ENCODE peak calls at places on chromosomes 3 and 15, in four cellular contexts. W is astrocyte of the cerebellum, O is AG04450, B is NB4. T is an unnamed sample.

GRCh38 chr3:170089862-170090600 is 52.2 kb downstream of the GPR160 start:
- DNase-seq in W (no peak), O (no peak), B (no peak), T (no peak)

GRCh38 chr3:170330366-170330765 is 27.1 kb upstream of the SKIL start:
- DNase-seq in W (peak), O (no peak), B (peak), T (peak)

GRCh38 chr3:188299713-188300112 is 145.8 kb downstream of the LPP start:
- DNase-seq in W (no peak), O (no peak), B (no peak), T (no peak)

GRCh38 chr3:59245879-59246501 is 196.2 kb upstream of the CFAP20DC start:
- DNase-seq in W (peak), O (peak), B (no peak), T (no peak)

GRCh38 chr15:83206387-83206970 is 1.1 kb downstream of the HDGFL3 start:
- DNase-seq in W (no peak), O (no peak), B (no peak), T (peak)

GRCh38 chr15:51672100-51672731 is 9.1 kb upstream of the SCG3 start:
- DNase-seq in W (no peak), O (no peak), B (peak), T (no peak)

GRCh38 chr3:28053759-28054158 is 187.7 kb upstream of the CMC1 start:
- DNase-seq in W (no peak), O (no peak), B (no peak), T (peak)

GRCh38 chr3:141710888-141711616 is 27.0 kb upstream of the RNF7 start:
- DNase-seq in W (peak), O (peak), B (no peak), T (peak)

GRCh38 chr3:8492744-8493511 is 8.7 kb upstream of the LMCD1 start:
- DNase-seq in W (no peak), O (no peak), B (no peak), T (no peak)

GRCh38 chr3:99659032-99659431 is 20.6 kb downstream of the COL8A1 start:
- DNase-seq in W (peak), O (peak), B (peak), T (peak)

GRCh38 chr3:83477563-83477962 is 1481.2 kb upstream of the CADM2 start:
- DNase-seq in W (no peak), O (no peak), B (no peak), T (no peak)

GRCh38 chr3:197811343-197811742 is 20.3 kb downstream of the LRCH3 start:
- DNase-seq in W (no peak), O (no peak), B (peak), T (peak)

GRCh38 chr15:41967506-41968206 is 4.7 kb downstream of the EHD4 start:
- DNase-seq in W (no peak), O (no peak), B (peak), T (peak)

GRCh38 chr3:177286034-177286433 is 88.8 kb upstream of the TBL1XR1 start:
- DNase-seq in W (no peak), O (no peak), B (no peak), T (no peak)

GRCh38 chr3:66098436-66098835 is 59.7 kb upstream of the MAGI1 start:
- DNase-seq in W (peak), O (peak), B (no peak), T (peak)

GRCh38 chr3:155321418-155321817 is 27.9 kb upstream of the STRIT1 start:
- DNase-seq in W (peak), O (no peak), B (no peak), T (peak)

GRCh38 chr3:100709840-100710235 is 544 bp downstream of the TFG start:
- DNase-seq in W (no peak), O (no peak), B (peak), T (peak)

GRCh38 chr15:27358751-27359434 is 387.9 kb downstream of the GABRG3 start:
- DNase-seq in W (no peak), O (no peak), B (peak), T (peak)

GRCh38 chr3:130746296-130747039 is at the start of gene PIK3R4:
- DNase-seq in W (peak), O (peak), B (peak), T (peak)

GRCh38 chr3:32456429-32457130 is 46.1 kb downstream of the CMTM6 start:
- DNase-seq in W (no peak), O (no peak), B (no peak), T (no peak)

GRCh38 chr15:99983894-99984293 is 250.7 kb upstream of the LYSMD4 start:
- DNase-seq in W (no peak), O (no peak), B (no peak), T (no peak)

GRCh38 chr3:62870321-62870720 is 4.9 kb downstream of the CADPS start:
- DNase-seq in W (no peak), O (no peak), B (no peak), T (peak)

GRCh38 chr15:35663956-35664355 is 118.0 kb upstream of the DPH6 start:
- DNase-seq in W (no peak), O (no peak), B (no peak), T (no peak)

GRCh38 chr15:33074942-33075341 is 119.6 kb downstream of the FMN1 start:
- DNase-seq in W (no peak), O (no peak), B (no peak), T (no peak)

GRCh38 chr3:64216706-64217105 is 8.6 kb downstream of the PRICKLE2 start:
- DNase-seq in W (no peak), O (no peak), B (no peak), T (peak)

GRCh38 chr3:197454014-197454413 is 101.8 kb downstream of the BDH1 start:
- DNase-seq in W (no peak), O (no peak), B (peak), T (no peak)

GRCh38 chr3:147422934-147423599 is 13.9 kb downstream of the ZIC1 start:
- DNase-seq in W (no peak), O (no peak), B (no peak), T (no peak)

GRCh38 chr3:31523543-31523942 is 9.2 kb upstream of the STT3B start:
- DNase-seq in W (no peak), O (no peak), B (no peak), T (no peak)

GRCh38 chr3:186128158-186128557 is 19.3 kb upstream of the ETV5 start:
- DNase-seq in W (no peak), O (no peak), B (no peak), T (no peak)

GRCh38 chr15:45268135-45268534 is 16.1 kb downstream of the SLC28A2 start:
- DNase-seq in W (no peak), O (no peak), B (no peak), T (no peak)

GRCh38 chr15:83471307-83471866 is 24.2 kb downstream of the SH3GL3 start:
- DNase-seq in W (no peak), O (no peak), B (no peak), T (no peak)

GRCh38 chr15:31498329-31498728 is 171.7 kb downstream of the KLF13 start:
- DNase-seq in W (no peak), O (no peak), B (no peak), T (no peak)

GRCh38 chr3:24678021-24678420 is 183.4 kb upstream of the THRB start:
- DNase-seq in W (no peak), O (no peak), B (no peak), T (no peak)

GRCh38 chr3:46714728-46715506 is 2.8 kb downstream of the PRSS50 start:
- DNase-seq in W (no peak), O (no peak), B (no peak), T (no peak)

GRCh38 chr3:156668073-156668763 is 6.2 kb upstream of the TIPARP start:
- DNase-seq in W (no peak), O (no peak), B (peak), T (peak)

GRCh38 chr15:73440571-73440970 is 2.4 kb upstream of the REC114 start:
- DNase-seq in W (no peak), O (no peak), B (no peak), T (no peak)

GRCh38 chr3:196639517-196640500 is at the start of gene NRROS:
- DNase-seq in W (no peak), O (no peak), B (peak), T (peak)

GRCh38 chr15:63212050-63212973 is 22.9 kb downstream of the RAB8B start:
- DNase-seq in W (no peak), O (no peak), B (peak), T (peak)

GRCh38 chr3:37072892-37073291 is 79.6 kb downstream of the MLH1 start:
- DNase-seq in W (peak), O (peak), B (no peak), T (peak)

GRCh38 chr3:180036678-180037455 is at the start of gene PEX5L:
- DNase-seq in W (peak), O (no peak), B (peak), T (peak)

GRCh38 chr15:84747423-84748273 is 744 bp upstream of the ZNF592 start:
- DNase-seq in W (no peak), O (no peak), B (peak), T (peak)
- TF ChIP-seq CTCF in W (peak), O (no peak), B (no peak), T (no peak)

DNA sequence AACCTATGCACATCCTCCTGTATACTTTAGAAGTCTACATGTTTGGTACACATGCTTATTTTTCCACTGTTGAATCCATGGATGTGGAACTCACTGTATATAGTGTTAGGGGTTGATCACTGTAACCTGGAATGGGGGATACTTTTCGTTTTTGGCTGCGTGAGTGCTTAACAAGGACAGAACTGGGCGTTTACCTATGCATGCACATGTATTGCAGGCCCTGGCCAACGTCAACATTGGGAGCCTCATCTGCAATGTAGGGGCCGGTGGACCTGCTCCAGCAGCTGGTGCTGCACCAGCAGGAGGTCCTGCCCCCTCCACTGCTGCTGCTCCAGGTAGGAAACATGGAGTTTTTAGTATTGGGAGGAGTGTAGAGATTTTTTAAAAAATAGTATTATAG is 2.3 kb downstream of the RPLP1 start:
- DNase-seq in W (no peak), O (no peak), B (peak), T (no peak)
- H3K4me3 ChIP-seq in W (peak), O (peak), B (peak), T (peak)

DNA sequence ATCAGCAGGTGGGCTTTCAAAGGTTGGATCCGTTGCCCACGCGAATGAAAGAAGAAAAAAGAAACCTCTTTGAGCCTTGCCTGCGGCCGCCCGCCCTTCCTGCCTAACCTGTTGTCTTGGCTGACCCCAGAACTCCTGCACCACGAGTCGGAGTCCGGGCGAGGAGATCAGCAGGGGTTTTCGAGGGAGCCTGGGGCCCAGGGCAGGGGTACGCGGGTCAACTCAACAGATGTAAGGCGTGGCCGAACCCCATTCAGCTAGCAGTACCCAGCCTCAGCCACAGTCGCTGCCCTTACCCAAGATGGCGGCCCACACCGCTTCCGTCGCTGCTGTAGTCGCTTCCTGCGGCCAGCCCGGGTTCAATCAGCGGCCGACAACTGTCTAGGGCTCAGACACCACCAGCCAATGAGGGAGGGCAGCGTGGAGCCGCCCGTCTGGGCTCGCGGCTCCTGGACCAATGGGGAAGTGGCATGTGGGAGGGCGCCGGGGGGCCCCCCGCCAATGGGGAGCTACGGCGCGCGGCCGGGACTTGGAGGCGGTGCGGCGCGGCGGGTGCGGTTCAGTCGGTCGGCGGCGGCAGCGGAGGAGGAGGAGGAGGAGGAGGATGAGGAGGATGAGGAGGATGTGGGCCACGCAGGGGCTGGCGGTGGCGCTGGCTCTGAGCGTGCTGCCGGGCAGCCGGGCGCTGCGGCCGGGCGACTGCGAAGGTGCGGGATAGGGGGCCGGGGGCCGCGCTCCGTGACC is at the start of gene MANF:
- DNase-seq in W (peak), O (peak), B (peak), T (peak)
- TF ChIP-seq CTCF in W (no peak), O (no peak), B (no peak), T (no peak)

GRCh38 chr3:111591555-111591954 is 3.6 kb downstream of the ZBED2 start:
- DNase-seq in W (no peak), O (no peak), B (no peak), T (no peak)

GRCh38 chr3:111592143-111592542 is 3.0 kb downstream of the ZBED2 start:
- DNase-seq in W (no peak), O (no peak), B (no peak), T (peak)

GRCh38 chr3:111588527-111588926 is 6.6 kb downstream of the ZBED2 start:
- DNase-seq in W (no peak), O (no peak), B (no peak), T (peak)

GRCh38 chr3:111589303-111590095 is 5.6 kb downstream of the ZBED2 start:
- DNase-seq in W (no peak), O (no peak), B (no peak), T (peak)

GRCh38 chr3:111590096-111590491 is 5.1 kb downstream of the ZBED2 start:
- DNase-seq in W (no peak), O (no peak), B (no peak), T (no peak)
- H3K4me3 ChIP-seq in W (no peak), O (no peak), B (no peak), T (no peak)

DNA sequence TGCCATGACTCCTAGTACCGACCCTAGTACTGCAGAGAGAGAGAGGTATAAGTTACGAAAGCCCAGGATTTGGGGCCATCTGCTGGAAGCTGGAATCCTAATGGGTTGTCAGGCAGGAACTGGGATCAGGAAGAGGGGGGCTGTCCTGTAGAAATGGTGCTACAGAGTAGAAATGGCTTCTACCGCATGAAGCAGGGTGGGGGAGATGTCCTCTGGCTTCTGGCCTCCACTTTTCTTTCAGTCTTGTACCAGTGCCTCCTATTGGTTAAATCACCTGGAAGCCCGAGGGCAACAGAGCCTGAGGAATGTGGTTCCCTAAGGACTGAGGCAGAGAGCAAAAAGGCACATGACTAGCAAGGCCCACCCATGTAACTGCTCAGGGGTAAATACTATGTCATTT is 20.4 kb upstream of the MITF start:
- DNase-seq in W (no peak), O (no peak), B (no peak), T (no peak)
- TF ChIP-seq CTCF in W (no peak), O (no peak), B (no peak), T (no peak)

T was measured in foreskin fibroblast.